ENCODE peak calls at places on chromosomes 5 and 9, in ten cellular contexts. A, S, M, E, Z, R, X, Q, T and I are unnamed samples.

GRCh38 chr9:134341306-134341705 is 15.1 kb downstream of the RXRA start:
- DNase-seq in A (peak), S (no peak), M (no peak), E (no peak), Z (no peak), R (no peak), X (no peak), Q (no peak), T (no peak), I (no peak)

GRCh38 chr5:115262066-115262404 is 642 bp downstream of the PGGT1B start:
- DNase-seq in A (peak), S (peak), M (no peak), E (peak), Z (no peak), R (peak), X (peak), Q (peak), T (no peak), I (peak)

GRCh38 chr9:127214421-127215265 is 49.9 kb upstream of the GARNL3 start:
- DNase-seq in A (peak), S (peak), M (peak), E (peak), Z (peak), R (peak), X (peak), Q (peak), T (peak), I (peak)

GRCh38 chr9:96686638-96687335 is 31.7 kb upstream of the PRXL2C start:
- DNase-seq in A (no peak), S (peak), M (peak), E (peak), Z (no peak), R (peak), X (peak), Q (peak), T (no peak), I (peak)

GRCh38 chr5:133687212-133688051 is 75.1 kb upstream of the FSTL4 start:
- DNase-seq in A (no peak), S (no peak), M (no peak), E (no peak), Z (no peak), R (no peak), X (no peak), Q (no peak), T (no peak), I (no peak)

GRCh38 chr5:177099422-177100093 is 12.8 kb downstream of the FGFR4 start:
- DNase-seq in A (peak), S (no peak), M (no peak), E (no peak), Z (no peak), R (no peak), X (no peak), Q (no peak), T (no peak), I (no peak)

GRCh38 chr5:126656397-126657007 is 55.8 kb downstream of the PHAX start:
- DNase-seq in A (peak), S (peak), M (no peak), E (peak), Z (no peak), R (peak), X (no peak), Q (peak), T (no peak), I (peak)

GRCh38 chr9:33092634-33093033 is 16.2 kb upstream of the SMU1 start:
- DNase-seq in A (no peak), S (no peak), M (no peak), E (no peak), Z (no peak), R (no peak), X (no peak), Q (peak), T (no peak), I (no peak)

GRCh38 chr9:129482521-129483466 is 138.1 kb downstream of the C9orf50 start:
- DNase-seq in A (peak), S (peak), M (peak), E (no peak), Z (peak), R (peak), X (no peak), Q (peak), T (no peak), I (peak)

GRCh38 chr5:132485641-132486317 is 4.8 kb downstream of the IRF1 start:
- DNase-seq in A (no peak), S (no peak), M (no peak), E (no peak), Z (no peak), R (no peak), X (no peak), Q (no peak), T (no peak), I (no peak)

GRCh38 chr9:72946821-72947220 is 6.0 kb downstream of the ALDH1A1 start:
- DNase-seq in A (no peak), S (no peak), M (no peak), E (no peak), Z (no peak), R (no peak), X (no peak), Q (no peak), T (no peak), I (no peak)

GRCh38 chr9:137313326-137313920 is 11.4 kb upstream of the NRARP start:
- DNase-seq in A (no peak), S (no peak), M (no peak), E (no peak), Z (no peak), R (no peak), X (peak), Q (no peak), T (no peak), I (no peak)

GRCh38 chr9:84322830-84323229 is 17.7 kb downstream of the SLC28A3 start:
- DNase-seq in A (no peak), S (peak), M (no peak), E (no peak), Z (peak), R (peak), X (no peak), Q (peak), T (no peak), I (no peak)

GRCh38 chr5:81717221-81717620 is 33.7 kb downstream of the SSBP2 start:
- DNase-seq in A (no peak), S (no peak), M (no peak), E (no peak), Z (no peak), R (peak), X (no peak), Q (peak), T (no peak), I (no peak)